ENCODE peak calls at places on chromosomes 12 and 14, in seven cellular contexts. G is MG63, C is OCI-LY7, S is COR-L47, R is amniotic stem cell, W is esophagus squamous epithelium, L is substantia nigra. P is an unnamed sample.

GRCh38 chr12:123286997-123287396 is 15.3 kb upstream of the CDK2AP1 start:
- DNase-seq in G (no peak), C (no peak), S (no peak), R (no peak), W (no peak), L (no peak), P (no peak)

GRCh38 chr12:25187781-25188180 is 7.2 kb downstream of the DNAI7 start:
- DNase-seq in G (peak), C (no peak), S (no peak), R (peak), W (no peak), L (no peak), P (peak)

GRCh38 chr12:124518051-124518932 is 49.1 kb downstream of the NCOR2 start:
- DNase-seq in G (peak), C (no peak), S (peak), R (peak), W (peak), L (peak), P (peak)

GRCh38 chr12:104971276-104971675 is 13.2 kb upstream of the SLC41A2 start:
- DNase-seq in G (no peak), C (no peak), S (no peak), R (no peak), W (no peak), L (no peak), P (peak)

GRCh38 chr14:104346608-104347007 is 208.2 kb downstream of the KIF26A start:
- DNase-seq in G (no peak), C (no peak), S (no peak), R (no peak), W (no peak), L (no peak), P (no peak)

GRCh38 chr12:34336619-34337465 is 314.5 kb downstream of the ALG10 start:
- DNase-seq in G (no peak), C (no peak), S (no peak), R (no peak), W (no peak), L (no peak), P (no peak)

GRCh38 chr14:61150851-61151250 is 130.3 kb downstream of the TMEM30B start:
- DNase-seq in G (no peak), C (no peak), S (no peak), R (no peak), W (no peak), L (no peak), P (no peak)

GRCh38 chr14:87186745-87187144 is 806.2 kb downstream of the GALC start:
- DNase-seq in G (no peak), C (no peak), S (no peak), R (no peak), W (no peak), L (no peak), P (no peak)

GRCh38 chr12:46430340-46430948 is 57.9 kb upstream of the SLC38A2 start:
- DNase-seq in G (no peak), C (no peak), S (no peak), R (peak), W (no peak), L (no peak), P (peak)

GRCh38 chr14:37263656-37264236 is 66.0 kb downstream of the MIPOL1 start:
- DNase-seq in G (no peak), C (no peak), S (no peak), R (no peak), W (no peak), L (no peak), P (no peak)

P was measured in epithelial cell of esophagus.